ENCODE peak calls at places on chromosomes 5 and 9, in seven cellular contexts. K is type B pancreatic cell, P is GM12865, C is breast epithelium, L is fibroblast of lung, D is dorsolateral prefrontal cortex, R is nephron progenitor cell. B is an unnamed sample.

GRCh38 chr9:15824310-15824709 is 271.5 kb downstream of the CCDC171 start:
- DNase-seq in K (no peak), P (no peak), C (no peak), L (peak), D (no peak), R (no peak), B (no peak)

GRCh38 chr5:150541895-150542294 is 34.0 kb downstream of the NDST1 start:
- DNase-seq in K (no peak), P (no peak), C (no peak), L (no peak), D (no peak), R (no peak), B (no peak)

GRCh38 chr5:133354323-133355161 is 257.8 kb downstream of the FSTL4 start:
- DNase-seq in K (peak), P (no peak), C (no peak), L (no peak), D (no peak), R (no peak), B (no peak)

GRCh38 chr9:126454250-126454649 is 127.6 kb downstream of the MVB12B start:
- DNase-seq in K (no peak), P (no peak), C (no peak), L (no peak), D (no peak), R (no peak), B (no peak)

GRCh38 chr5:179195561-179196419 is 135.6 kb downstream of the ZNF354C start:
- DNase-seq in K (no peak), P (no peak), C (no peak), L (peak), D (no peak), R (peak), B (no peak)

GRCh38 chr5:181223729-181224389 is 778 bp downstream of the TRIM41 start:
- DNase-seq in K (no peak), P (peak), C (no peak), L (peak), D (no peak), R (peak), B (peak)

GRCh38 chr5:14665110-14665822 is 748 bp downstream of the OTULIN start:
- DNase-seq in K (no peak), P (peak), C (no peak), L (no peak), D (no peak), R (peak), B (no peak)

GRCh38 chr5:76608833-76609232 is 14.4 kb downstream of the F2RL2 start:
- DNase-seq in K (no peak), P (peak), C (no peak), L (peak), D (no peak), R (no peak), B (no peak)

GRCh38 chr9:109314011-109314531 is 6.8 kb downstream of the EPB41L4B start:
- DNase-seq in K (no peak), P (no peak), C (no peak), L (no peak), D (no peak), R (no peak), B (no peak)

GRCh38 chr5:172979778-172980177 is 3.8 kb upstream of the ATP6V0E1 start:
- DNase-seq in K (no peak), P (no peak), C (no peak), L (no peak), D (no peak), R (no peak), B (no peak)

GRCh38 chr5:175658299-175659145 is 651 bp downstream of the HRH2 start:
- DNase-seq in K (no peak), P (no peak), C (no peak), L (no peak), D (no peak), R (peak), B (no peak)

GRCh38 chr5:115100556-115100955 is 69.2 kb downstream of the TRIM36 start:
- DNase-seq in K (no peak), P (no peak), C (no peak), L (peak), D (no peak), R (no peak), B (no peak)

GRCh38 chr9:136538599-136539426 is 7.0 kb downstream of the NOTCH1 start:
- DNase-seq in K (no peak), P (peak), C (no peak), L (no peak), D (no peak), R (no peak), B (no peak)

GRCh38 chr9:804026-804425 is 37.5 kb upstream of the DMRT1 start:
- DNase-seq in K (no peak), P (no peak), C (no peak), L (no peak), D (no peak), R (no peak), B (no peak)

GRCh38 chr9:805151-805550 is 36.3 kb upstream of the DMRT1 start:
- DNase-seq in K (no peak), P (no peak), C (no peak), L (no peak), D (no peak), R (no peak), B (no peak)

GRCh38 chr9:811101-811531 is 30.4 kb upstream of the DMRT1 start:
- DNase-seq in K (no peak), P (no peak), C (no peak), L (peak), D (no peak), R (no peak), B (no peak)

GRCh38 chr9:801399-802071 is 40.0 kb upstream of the DMRT1 start:
- DNase-seq in K (no peak), P (no peak), C (no peak), L (peak), D (no peak), R (no peak), B (no peak)

DNA sequence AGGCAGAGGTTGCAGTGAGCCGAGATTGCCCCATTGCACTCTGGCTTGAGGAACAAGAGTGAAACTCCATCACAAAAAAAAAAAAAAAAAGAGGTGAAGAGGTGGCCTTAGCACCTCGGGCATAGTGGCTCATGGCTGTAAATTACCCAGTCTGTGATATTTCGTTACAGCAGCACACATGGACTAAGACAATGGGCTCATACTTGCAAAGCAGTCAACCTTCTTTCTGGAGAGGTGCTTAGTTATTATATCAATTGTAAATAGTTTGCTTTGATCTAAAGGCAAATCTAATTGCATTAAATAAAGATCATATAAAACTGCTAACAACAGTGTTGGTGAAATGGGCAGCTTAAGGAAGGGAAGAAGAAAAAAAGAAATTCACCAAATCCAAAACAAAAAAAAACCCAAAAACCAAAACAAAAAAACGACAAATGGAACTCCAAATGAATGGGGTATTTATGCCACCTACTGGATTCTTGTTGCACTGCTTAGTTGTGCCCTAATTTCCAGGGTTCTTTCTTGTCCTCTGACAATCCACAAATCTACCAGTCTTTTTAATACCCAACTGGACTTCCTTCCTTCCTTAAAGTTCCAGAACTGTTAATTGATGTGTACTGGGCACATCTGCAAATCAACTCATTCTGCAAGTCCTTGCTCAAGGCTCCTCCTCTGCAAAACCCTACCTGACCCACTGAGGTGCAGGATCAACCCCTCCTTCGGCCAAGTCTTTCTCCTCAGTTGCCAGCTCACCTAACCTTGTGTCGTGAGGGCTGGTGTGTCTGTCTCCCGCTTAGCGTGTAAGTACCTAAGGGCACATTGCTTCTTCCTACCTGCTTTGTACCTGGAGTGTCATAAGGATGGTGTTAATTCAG is 35.0 kb upstream of the DMRT1 start:
- DNase-seq in K (no peak), P (peak), C (no peak), L (peak), D (no peak), R (no peak), B (no peak)
- TF ChIP-seq CTCF in K (peak), P (peak), C (peak), L (peak), D (peak), R (peak), B (no peak)

DNA sequence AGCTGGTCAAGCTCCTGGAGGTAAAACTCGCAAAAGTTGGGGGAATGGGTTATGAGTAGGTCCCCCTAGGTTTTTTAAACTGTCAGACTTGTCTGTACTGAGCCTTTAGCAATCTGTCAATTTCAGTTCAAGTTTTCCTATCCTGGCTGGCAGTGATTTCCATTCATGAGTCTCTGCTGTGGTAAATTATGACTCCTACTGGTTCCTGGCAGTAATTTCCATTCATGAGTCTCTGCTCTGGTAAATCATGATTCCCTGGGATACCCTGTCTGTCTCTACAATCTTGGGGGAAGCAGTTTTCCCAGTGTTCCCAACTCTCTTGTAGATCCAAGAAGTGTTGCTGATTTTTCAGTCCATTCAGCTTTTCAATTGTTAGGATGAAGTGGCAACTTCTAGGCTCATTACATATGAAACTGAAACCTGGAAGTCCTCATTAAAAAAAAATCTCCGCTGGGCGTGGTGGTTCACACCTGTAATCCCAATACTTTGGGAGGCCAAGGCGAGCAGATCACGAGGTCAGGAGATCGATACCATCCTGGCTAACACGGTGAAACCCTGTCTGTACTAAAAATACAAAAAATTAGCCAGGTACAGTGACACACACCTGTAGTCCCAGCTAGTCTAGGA is 91.3 kb upstream of the GPBP1 start:
- DNase-seq in K (no peak), P (no peak), C (no peak), L (peak), D (no peak), R (no peak), B (no peak)
- TF ChIP-seq CTCF in K (peak), P (no peak), C (no peak), L (peak), D (no peak), R (no peak), B (no peak)

DNA sequence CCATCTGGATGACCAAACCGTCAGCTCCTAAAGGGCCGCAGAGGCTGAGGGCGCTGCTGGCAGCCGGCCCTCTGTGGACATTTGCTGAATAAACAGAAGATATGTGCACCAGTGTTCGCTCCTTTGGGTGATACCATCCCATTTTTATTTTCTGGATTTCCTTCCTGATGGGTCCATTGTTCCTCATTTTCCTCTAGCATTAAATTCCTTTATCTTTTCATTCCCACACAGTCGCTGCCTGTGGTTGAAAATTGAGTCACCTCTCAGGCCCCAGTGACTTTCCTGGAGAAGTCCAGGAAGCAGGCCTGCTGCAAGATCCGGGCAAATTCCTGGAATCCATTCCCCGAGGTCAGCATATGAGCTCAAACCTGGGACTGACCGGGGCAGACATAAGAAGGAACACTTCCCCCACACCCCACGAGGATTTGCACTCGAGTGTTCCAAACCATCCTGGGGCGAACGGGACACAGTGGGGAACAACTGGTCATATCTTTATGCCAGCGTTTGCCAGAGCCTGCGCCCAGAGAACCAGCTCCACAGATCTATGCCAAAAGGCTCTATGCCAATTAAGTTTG is 86.7 kb upstream of the PCA3 start:
- DNase-seq in K (no peak), P (no peak), C (no peak), L (no peak), D (no peak), R (no peak), B (no peak)
- TF ChIP-seq CTCF in K (no peak), P (no peak), C (no peak), L (no peak), D (no peak), R (no peak), B (no peak)

DNA sequence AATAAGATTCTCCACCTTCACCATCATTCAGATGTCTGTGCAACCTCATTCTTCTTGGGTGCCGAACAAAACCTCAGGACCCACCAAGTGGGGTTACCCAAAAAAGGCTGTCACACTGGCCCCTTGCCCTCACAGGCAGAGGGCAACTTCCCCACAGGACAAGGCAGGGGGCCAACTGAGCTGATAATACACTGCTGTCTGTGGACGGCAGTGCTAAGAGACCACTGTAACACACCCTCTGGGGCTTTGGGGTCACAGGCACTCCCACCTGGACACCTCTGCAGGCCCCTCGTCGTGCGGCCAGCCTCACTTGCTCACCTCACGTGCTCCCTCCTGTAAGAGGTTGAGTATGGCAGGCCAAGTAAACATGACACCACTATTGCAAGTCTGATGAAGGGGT is 515.8 kb upstream of the COX7C start:
- DNase-seq in K (no peak), P (no peak), C (no peak), L (no peak), D (no peak), R (no peak), B (no peak)
- TF ChIP-seq CTCF in K (no peak), P (no peak), C (no peak), L (no peak), D (no peak), R (no peak), B (no peak)

DNA sequence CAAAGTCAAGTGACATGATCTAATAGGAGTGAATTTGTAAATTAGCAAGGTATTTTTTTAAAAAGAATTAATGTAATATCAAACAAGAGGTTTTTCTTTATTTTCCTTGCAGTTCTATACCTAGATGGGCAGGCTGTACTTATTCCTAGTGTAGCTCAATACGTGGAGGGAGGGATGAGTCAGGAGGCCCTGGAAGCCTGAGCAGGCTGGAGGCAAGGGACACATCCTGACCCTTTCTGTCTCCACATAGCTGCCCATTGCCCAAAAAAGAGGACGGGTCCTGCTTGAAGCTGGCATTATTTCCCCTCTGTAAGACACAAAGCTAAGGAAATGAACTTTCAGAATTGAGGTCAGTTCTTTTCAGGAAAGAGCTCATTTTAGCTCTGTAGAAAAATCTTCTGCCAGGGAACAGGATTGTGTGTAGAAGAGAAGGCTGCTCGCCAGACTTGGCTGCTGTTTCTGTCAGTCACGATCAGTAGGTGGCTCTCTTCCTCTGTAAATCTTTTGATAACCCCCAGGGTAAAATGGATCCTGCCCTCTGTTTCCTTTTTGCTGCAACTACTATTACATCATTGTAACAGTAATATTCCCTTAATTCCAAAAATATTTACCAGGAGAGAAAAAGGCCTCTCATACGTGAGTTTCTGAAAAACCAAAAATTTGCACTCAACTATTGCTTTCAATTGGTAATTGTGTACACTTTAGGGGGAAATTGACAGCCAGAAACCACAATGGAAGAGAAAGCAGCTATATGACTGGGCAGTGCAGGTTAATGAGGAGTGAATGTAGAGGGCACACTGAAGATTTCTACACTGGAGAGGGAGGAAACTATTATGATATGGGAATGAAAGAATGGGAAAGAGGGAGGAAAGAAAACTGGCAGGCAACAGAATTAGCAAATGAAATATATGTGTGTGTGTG is 12.3 kb upstream of the IFNW1 start:
- DNase-seq in K (no peak), P (peak), C (no peak), L (peak), D (no peak), R (peak), B (no peak)
- TF ChIP-seq CTCF in K (peak), P (peak), C (no peak), L (no peak), D (no peak), R (no peak), B (no peak)

DNA sequence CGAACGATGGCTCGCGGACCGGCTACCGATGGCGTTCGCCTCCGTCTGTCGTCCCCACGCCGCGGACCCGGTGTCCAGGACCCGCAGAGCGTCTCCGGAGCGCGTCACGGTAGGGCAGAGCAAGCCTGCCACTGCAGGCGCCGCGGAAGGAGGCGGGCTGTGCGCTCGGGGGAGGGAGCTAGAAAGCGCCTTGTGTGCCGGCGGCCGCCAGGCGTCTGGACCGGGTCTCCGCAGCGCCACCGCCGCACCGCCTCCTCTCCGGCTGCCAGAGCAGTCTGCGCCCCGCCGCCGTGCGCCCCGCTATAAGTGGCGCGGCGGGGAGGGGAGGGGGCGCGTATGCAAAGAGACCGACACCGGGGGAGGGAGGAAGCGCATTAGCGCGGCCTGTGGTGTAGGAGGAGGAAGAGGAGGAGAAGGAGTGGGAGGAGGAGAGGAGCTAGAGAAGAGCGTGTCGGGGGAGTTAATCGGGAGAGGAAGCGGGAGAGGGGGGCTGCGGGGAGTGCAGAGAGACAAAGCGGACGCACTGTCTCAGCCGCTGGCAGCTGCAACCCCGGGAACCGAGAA is at the start of gene ENC1:
- DNase-seq in K (peak), P (peak), C (peak), L (peak), D (peak), R (peak), B (peak)
- TF ChIP-seq CTCF in K (peak), P (peak), C (peak), L (peak), D (peak), R (peak), B (no peak)

GRCh38 chr5:106269252-106269843 is 1401.4 kb downstream of the EFNA5 start:
- DNase-seq in K (no peak), P (peak), C (no peak), L (peak), D (no peak), R (no peak), B (no peak)
- TF ChIP-seq CTCF in K (peak), P (peak), C (peak), L (peak), D (peak), R (peak), B (no peak)

B was measured in activated B cell treated with CpG ODN at 0.5 μM for 24 hours.